ENCODE peak calls at places on chromosome 20, in five cellular contexts. K is kidney, V is endothelial cell, L is type B pancreatic cell, F is brain microvascular endothelial cell. B is an unnamed sample.

GRCh38 chr20:34472246-34472925 is 43.8 kb upstream of the DYNLRB1 start:
- DNase-seq in K (no peak), V (no peak), L (no peak), F (peak; percentile 26), B (no peak)

GRCh38 chr20:50895111-50895830 is 36.0 kb downstream of the ADNP start:
- DNase-seq in K (no peak), V (no peak), L (no peak), F (no peak), B (no peak)

GRCh38 chr20:35018578-35019371 is 63.1 kb downstream of the MYH7B start:
- DNase-seq in K (no peak), V (no peak), L (peak; percentile 54), F (no peak), B (no peak)

GRCh38 chr20:34516874-34517542 is 786 bp downstream of the DYNLRB1 start:
- DNase-seq in K (no peak), V (peak; percentile 21), L (peak; percentile 70), F (no peak), B (no peak)

GRCh38 chr20:43188234-43188653 is 1.5 kb downstream of the PTPRT start:
- DNase-seq in K (no peak), V (no peak), L (no peak), F (no peak), B (no peak)

GRCh38 chr20:25083141-25083772 is 1.3 kb upstream of the VSX1 start:
- DNase-seq in K (no peak), V (no peak), L (peak; percentile 50), F (no peak), B (no peak)

GRCh38 chr20:54105653-54106052 is 35.3 kb upstream of the BCAS1 start:
- DNase-seq in K (no peak), V (no peak), L (no peak), F (no peak), B (no peak)

GRCh38 chr20:34877002-34877264 is 521 bp downstream of the ACSS2 start:
- DNase-seq in K (no peak), V (no peak), L (no peak), F (no peak), B (no peak)

GRCh38 chr20:6053776-6054688 is at the start of gene LRRN4:
- DNase-seq in K (peak; percentile 83), V (peak; percentile 16), L (no peak), F (no peak), B (no peak)

GRCh38 chr20:43361526-43361925 is 96.2 kb upstream of the SRSF6 start:
- DNase-seq in K (no peak), V (no peak), L (no peak), F (no peak), B (no peak)

GRCh38 chr20:37267684-37268313 is 6.2 kb upstream of the GHRH start:
- DNase-seq in K (no peak), V (no peak), L (no peak), F (no peak), B (no peak)

GRCh38 chr20:9594284-9594875 is 80.0 kb downstream of the LAMP5 start:
- DNase-seq in K (no peak), V (no peak), L (no peak), F (no peak), B (no peak)

GRCh38 chr20:20079102-20079784 is 26.9 kb downstream of the CFAP61 start:
- DNase-seq in K (no peak), V (no peak), L (no peak), F (no peak), B (no peak)

GRCh38 chr20:31566658-31567379 is 38.3 kb upstream of the ID1 start:
- DNase-seq in K (peak; percentile 91), V (no peak), L (no peak), F (no peak), B (no peak)

GRCh38 chr20:59152559-59153354 is 10.9 kb upstream of the ZNF831 start:
- DNase-seq in K (no peak), V (no peak), L (no peak), F (no peak), B (no peak)

GRCh38 chr20:54662064-54662463 is 186.7 kb downstream of the DOK5 start:
- DNase-seq in K (no peak), V (no peak), L (no peak), F (no peak), B (no peak)

GRCh38 chr20:23639490-23639958 is 1.8 kb upstream of the CST3 start:
- DNase-seq in K (peak; percentile 58), V (no peak), L (no peak), F (no peak), B (no peak)

GRCh38 chr20:25309395-25310267 is 61.7 kb downstream of the PYGB start:
- DNase-seq in K (peak; percentile 79), V (no peak), L (no peak), F (peak; percentile 87), B (no peak)

GRCh38 chr20:61810066-61810708 is 255.5 kb downstream of the TAF4 start:
- DNase-seq in K (peak; percentile 55), V (no peak), L (no peak), F (no peak), B (no peak)

GRCh38 chr20:6122873-6123649 is at the start of gene FERMT1:
- DNase-seq in K (peak; percentile 80), V (peak; percentile 51), L (peak; percentile 77), F (peak; percentile 34), B (no peak)

GRCh38 chr20:6680854-6681253 is 86.6 kb upstream of the BMP2 start:
- DNase-seq in K (no peak), V (no peak), L (no peak), F (no peak), B (no peak)

GRCh38 chr20:64146301-64146935 is 17.8 kb upstream of the MYT1 start:
- DNase-seq in K (no peak), V (no peak), L (no peak), F (no peak), B (no peak)

GRCh38 chr20:31547017-31547675 is 32.9 kb downstream of the HM13 start:
- DNase-seq in K (peak; percentile 93), V (peak; percentile 81), L (peak; percentile 86), F (peak; percentile 86), B (peak; percentile 70)

GRCh38 chr20:19976595-19977372 is 40.4 kb upstream of the NAA20 start:
- DNase-seq in K (peak; percentile 86), V (no peak), L (no peak), F (peak; percentile 73), B (no peak)

GRCh38 chr20:59153355-59153681 is 10.3 kb upstream of the ZNF831 start:
- DNase-seq in K (peak; percentile 83), V (no peak), L (no peak), F (no peak), B (no peak)

GRCh38 chr20:63708301-63709148 is 686 bp downstream of the ZGPAT start:
- DNase-seq in K (peak; percentile 79), V (peak; percentile 26), L (no peak), F (no peak), B (peak; percentile 18)

GRCh38 chr20:63017076-63017825 is 10.5 kb upstream of the BHLHE23 start:
- DNase-seq in K (peak; percentile 66), V (no peak), L (no peak), F (no peak), B (no peak)

GRCh38 chr20:37901667-37902503 is 1.0 kb upstream of the VSTM2L start:
- DNase-seq in K (no peak), V (peak; percentile 38), L (no peak), F (peak; percentile 72), B (peak; percentile 19)

GRCh38 chr20:8853805-8854338 is 215.0 kb upstream of the PLCB4 start:
- DNase-seq in K (no peak), V (peak; percentile 40), L (no peak), F (peak; percentile 78), B (no peak)

GRCh38 chr20:35342154-35342769 is 50.0 kb upstream of the FAM83C start:
- DNase-seq in K (no peak), V (peak; percentile 27), L (no peak), F (no peak), B (no peak)

GRCh38 chr20:10848810-10849370 is 175.1 kb upstream of the JAG1 start:
- DNase-seq in K (no peak), V (no peak), L (no peak), F (peak; percentile 92), B (no peak)

GRCh38 chr20:56875052-56875663 is 246.1 kb downstream of the TFAP2C start:
- DNase-seq in K (no peak), V (no peak), L (no peak), F (peak; percentile 85), B (no peak)

GRCh38 chr20:10761786-10762185 is 88.0 kb upstream of the JAG1 start:
- DNase-seq in K (no peak), V (no peak), L (no peak), F (peak; percentile 98), B (no peak)

GRCh38 chr20:17889226-17889625 is 79.4 kb downstream of the SNX5 start:
- DNase-seq in K (no peak), V (no peak), L (no peak), F (no peak), B (no peak)
- TF ChIP-seq CTCF in K (no peak), V (no peak), L (no peak), F (peak; percentile 50), B (no peak)

GRCh38 chr20:1509237-1509636 is 18.0 kb upstream of the SIRPB2 start:
- DNase-seq in K (no peak), V (peak; percentile 25), L (no peak), F (peak; percentile 47), B (no peak)
- TF ChIP-seq CTCF in K (peak; percentile 23), V (peak; percentile 22), L (peak; percentile 42), F (peak; percentile 60), B (no peak)

DNA sequence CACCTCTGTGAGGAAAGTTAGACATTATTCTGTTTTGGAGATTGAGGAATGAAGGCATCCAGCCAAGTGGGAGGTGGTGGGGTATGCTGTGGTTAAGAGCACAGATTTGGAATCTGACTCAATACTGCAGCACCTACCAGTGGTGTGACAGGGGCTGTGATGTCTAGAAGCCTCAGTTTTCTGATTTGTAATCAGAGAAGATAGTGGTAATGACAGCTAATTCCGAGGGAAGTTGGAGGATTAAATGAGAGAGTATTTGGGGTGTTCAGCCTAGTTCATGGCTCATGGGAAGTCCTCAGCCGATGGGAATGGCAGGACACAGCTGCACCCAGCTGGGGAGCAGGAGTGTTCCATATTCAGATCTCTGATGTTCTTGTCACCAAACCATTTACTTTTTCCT is 9.2 kb downstream of the SLC9A8 start:
- DNase-seq in K (no peak), V (no peak), L (no peak), F (peak; percentile 32), B (no peak)
- TF ChIP-seq CTCF in K (peak; percentile 30), V (no peak), L (no peak), F (peak; percentile 53), B (no peak)

GRCh38 chr20:41185013-41185757 is 47.8 kb downstream of the PLCG1 start:
- DNase-seq in K (no peak), V (peak; percentile 4), L (no peak), F (no peak), B (no peak)
- TF ChIP-seq CTCF in K (no peak), V (no peak), L (no peak), F (no peak), B (no peak)

DNA sequence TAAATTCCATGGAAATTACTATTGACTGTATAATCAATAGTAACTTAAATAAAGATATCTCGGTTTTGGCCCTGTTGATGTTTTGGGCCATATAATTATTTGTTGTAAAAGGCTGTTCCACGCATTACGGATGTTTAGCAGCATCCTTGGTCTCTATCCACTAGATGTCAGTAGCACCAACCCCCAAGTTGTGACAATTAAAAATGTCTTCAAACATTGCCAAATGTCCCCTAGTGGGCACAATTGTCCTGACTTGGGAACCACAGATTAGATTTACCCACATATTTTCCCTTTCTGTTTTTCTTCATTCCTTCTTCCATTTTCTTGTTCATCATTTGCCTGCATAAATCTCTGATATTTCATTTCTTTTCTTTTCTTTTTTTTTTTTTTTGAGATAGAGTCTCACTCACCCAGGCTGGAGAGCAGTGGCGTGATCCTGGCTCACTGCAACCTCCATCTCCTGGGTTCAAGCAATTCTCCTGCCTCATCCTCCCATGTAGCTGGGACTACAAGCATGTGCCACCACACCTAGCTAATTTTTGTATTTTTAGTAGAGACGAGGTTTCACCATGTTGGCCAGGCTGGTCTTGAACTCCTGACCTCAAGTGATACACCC is 13.6 kb upstream of the WFDC8 start:
- DNase-seq in K (no peak), V (peak; percentile 41), L (no peak), F (peak; percentile 32), B (no peak)
- TF ChIP-seq CTCF in K (peak; percentile 18), V (peak; percentile 75), L (peak; percentile 80), F (peak; percentile 79), B (no peak)